ENCODE peak calls at places on chromosomes 11 and 22, in eight cellular contexts. One of them, this sample, is unnamed.

GRCh38 chr11:9753031-9753430 is 89.2 kb downstream of the SWAP70 start:
- DNase-seq in body of pancreas: no peak
- DNase-seq in PC-3: peak
- DNase-seq in OCI-LY7: no peak
- DNase-seq in NCI-H446: no peak
- DNase-seq in HepG2: peak
- DNase-seq in CD8-positive, alpha-beta memory T cell: no peak
- DNase-seq in posterior cingulate gyrus: no peak
- DNase-seq in this sample: no peak

GRCh38 chr11:10325398-10326079 is 20.7 kb downstream of the ADM start:
- DNase-seq in PC-3: peak
- DNase-seq in OCI-LY7: no peak
- DNase-seq in posterior cingulate gyrus: no peak
- DNase-seq in HepG2: no peak
- DNase-seq in body of pancreas: no peak
- DNase-seq in NCI-H446: no peak
- DNase-seq in CD8-positive, alpha-beta memory T cell: no peak
- DNase-seq in this sample: no peak

GRCh38 chr11:19606856-19607655 is 105.6 kb upstream of the NAV2 start:
- DNase-seq in posterior cingulate gyrus: no peak
- DNase-seq in body of pancreas: no peak
- DNase-seq in OCI-LY7: no peak
- DNase-seq in HepG2: no peak
- DNase-seq in CD8-positive, alpha-beta memory T cell: no peak
- DNase-seq in PC-3: no peak
- DNase-seq in NCI-H446: no peak
- DNase-seq in this sample: no peak

GRCh38 chr22:30097861-30098260 is 17.6 kb downstream of the HORMAD2 start:
- DNase-seq in HepG2: no peak
- DNase-seq in OCI-LY7: no peak
- DNase-seq in NCI-H446: no peak
- DNase-seq in PC-3: no peak
- DNase-seq in posterior cingulate gyrus: no peak
- DNase-seq in body of pancreas: no peak
- DNase-seq in CD8-positive, alpha-beta memory T cell: no peak
- DNase-seq in this sample: no peak

GRCh38 chr11:63762662-63763505 is 5.7 kb downstream of the ZFTA start:
- DNase-seq in posterior cingulate gyrus: peak
- DNase-seq in PC-3: peak
- DNase-seq in CD8-positive, alpha-beta memory T cell: no peak
- DNase-seq in NCI-H446: no peak
- DNase-seq in body of pancreas: peak
- DNase-seq in HepG2: no peak
- DNase-seq in OCI-LY7: no peak
- DNase-seq in this sample: no peak

GRCh38 chr11:102637731-102638130 is 12.6 kb upstream of the MMP20 start:
- DNase-seq in NCI-H446: no peak
- DNase-seq in CD8-positive, alpha-beta memory T cell: no peak
- DNase-seq in body of pancreas: no peak
- DNase-seq in PC-3: no peak
- DNase-seq in OCI-LY7: no peak
- DNase-seq in posterior cingulate gyrus: no peak
- DNase-seq in HepG2: no peak
- DNase-seq in this sample: no peak

GRCh38 chr22:41446639-41447434 is at the start of gene TOB2:
- DNase-seq in body of pancreas: peak
- DNase-seq in PC-3: peak
- DNase-seq in posterior cingulate gyrus: peak
- DNase-seq in NCI-H446: peak
- DNase-seq in CD8-positive, alpha-beta memory T cell: peak
- DNase-seq in HepG2: peak
- DNase-seq in OCI-LY7: peak
- DNase-seq in this sample: peak

GRCh38 chr22:22802346-22802970 is 85.2 kb upstream of the IGLL5 start:
- DNase-seq in HepG2: no peak
- DNase-seq in CD8-positive, alpha-beta memory T cell: no peak
- DNase-seq in posterior cingulate gyrus: no peak
- DNase-seq in PC-3: no peak
- DNase-seq in OCI-LY7: peak
- DNase-seq in body of pancreas: no peak
- DNase-seq in NCI-H446: no peak
- DNase-seq in this sample: no peak

GRCh38 chr11:83836883-83837654 is 550.9 kb upstream of the CCDC90B start:
- DNase-seq in CD8-positive, alpha-beta memory T cell: no peak
- DNase-seq in OCI-LY7: peak
- DNase-seq in NCI-H446: peak
- DNase-seq in HepG2: peak
- DNase-seq in body of pancreas: peak
- DNase-seq in PC-3: peak
- DNase-seq in posterior cingulate gyrus: peak
- DNase-seq in this sample: no peak

GRCh38 chr22:46084943-46085830 is 65.1 kb upstream of the PPARA start:
- DNase-seq in CD8-positive, alpha-beta memory T cell: no peak
- DNase-seq in HepG2: no peak
- DNase-seq in OCI-LY7: no peak
- DNase-seq in posterior cingulate gyrus: peak
- DNase-seq in body of pancreas: peak
- DNase-seq in PC-3: peak
- DNase-seq in NCI-H446: no peak
- DNase-seq in this sample: no peak

GRCh38 chr11:107493117-107493516 is 35.5 kb upstream of the CWF19L2 start:
- DNase-seq in body of pancreas: no peak
- DNase-seq in NCI-H446: no peak
- DNase-seq in OCI-LY7: no peak
- DNase-seq in HepG2: no peak
- DNase-seq in PC-3: peak
- DNase-seq in CD8-positive, alpha-beta memory T cell: no peak
- DNase-seq in posterior cingulate gyrus: no peak
- DNase-seq in this sample: no peak

GRCh38 chr11:125382211-125382807 is 113.8 kb downstream of the FEZ1 start:
- DNase-seq in NCI-H446: no peak
- DNase-seq in HepG2: no peak
- DNase-seq in PC-3: no peak
- DNase-seq in OCI-LY7: no peak
- DNase-seq in posterior cingulate gyrus: no peak
- DNase-seq in CD8-positive, alpha-beta memory T cell: no peak
- DNase-seq in body of pancreas: no peak
- DNase-seq in this sample: no peak

GRCh38 chr22:24146791-24147353 is 34.4 kb upstream of the SUSD2 start:
- DNase-seq in posterior cingulate gyrus: no peak
- DNase-seq in CD8-positive, alpha-beta memory T cell: no peak
- DNase-seq in OCI-LY7: no peak
- DNase-seq in body of pancreas: peak
- DNase-seq in HepG2: no peak
- DNase-seq in NCI-H446: no peak
- DNase-seq in PC-3: no peak
- DNase-seq in this sample: no peak

GRCh38 chr22:30922151-30922611 is 46.4 kb downstream of the MORC2 start:
- DNase-seq in PC-3: no peak
- DNase-seq in CD8-positive, alpha-beta memory T cell: peak
- DNase-seq in posterior cingulate gyrus: peak
- DNase-seq in OCI-LY7: peak
- DNase-seq in body of pancreas: peak
- DNase-seq in HepG2: no peak
- DNase-seq in NCI-H446: no peak
- DNase-seq in this sample: peak

GRCh38 chr11:64656797-64657196 is 65.8 kb downstream of the SLC22A12 start:
- DNase-seq in posterior cingulate gyrus: no peak
- DNase-seq in body of pancreas: no peak
- DNase-seq in NCI-H446: no peak
- DNase-seq in CD8-positive, alpha-beta memory T cell: no peak
- DNase-seq in OCI-LY7: no peak
- DNase-seq in PC-3: no peak
- DNase-seq in HepG2: peak
- DNase-seq in this sample: no peak

GRCh38 chr11:72789493-72790131 is 4.2 kb downstream of the STARD10 start:
- DNase-seq in CD8-positive, alpha-beta memory T cell: no peak
- DNase-seq in posterior cingulate gyrus: no peak
- DNase-seq in NCI-H446: no peak
- DNase-seq in HepG2: no peak
- DNase-seq in PC-3: peak
- DNase-seq in OCI-LY7: no peak
- DNase-seq in body of pancreas: no peak
- DNase-seq in this sample: no peak

GRCh38 chr11:65426839-65427690 is 4.5 kb downstream of the NEAT1 start:
- DNase-seq in body of pancreas: peak
- DNase-seq in posterior cingulate gyrus: peak
- DNase-seq in HepG2: no peak
- DNase-seq in PC-3: peak
- DNase-seq in NCI-H446: no peak
- DNase-seq in OCI-LY7: peak
- DNase-seq in CD8-positive, alpha-beta memory T cell: no peak
- DNase-seq in this sample: no peak

GRCh38 chr11:44600739-44601416 is 35.4 kb downstream of the CD82 start:
- DNase-seq in HepG2: no peak
- DNase-seq in NCI-H446: peak
- DNase-seq in CD8-positive, alpha-beta memory T cell: no peak
- DNase-seq in OCI-LY7: peak
- DNase-seq in body of pancreas: no peak
- DNase-seq in PC-3: no peak
- DNase-seq in posterior cingulate gyrus: no peak
- DNase-seq in this sample: no peak

GRCh38 chr11:63917685-63918523 is 940 bp upstream of the RCOR2 start:
- DNase-seq in posterior cingulate gyrus: peak
- DNase-seq in HepG2: peak
- DNase-seq in PC-3: peak
- DNase-seq in body of pancreas: peak
- DNase-seq in NCI-H446: peak
- DNase-seq in OCI-LY7: peak
- DNase-seq in CD8-positive, alpha-beta memory T cell: peak
- DNase-seq in this sample: peak

GRCh38 chr11:117005758-117006157 is 92.5 kb downstream of the SIK3 start:
- DNase-seq in body of pancreas: no peak
- DNase-seq in HepG2: no peak
- DNase-seq in OCI-LY7: no peak
- DNase-seq in PC-3: no peak
- DNase-seq in posterior cingulate gyrus: no peak
- DNase-seq in NCI-H446: no peak
- DNase-seq in CD8-positive, alpha-beta memory T cell: no peak
- DNase-seq in this sample: no peak

GRCh38 chr11:33500865-33501479 is 199.7 kb downstream of the C11orf91 start:
- DNase-seq in body of pancreas: no peak
- DNase-seq in HepG2: peak
- DNase-seq in OCI-LY7: no peak
- DNase-seq in CD8-positive, alpha-beta memory T cell: no peak
- DNase-seq in posterior cingulate gyrus: no peak
- DNase-seq in NCI-H446: no peak
- DNase-seq in PC-3: peak
- DNase-seq in this sample: no peak

GRCh38 chr22:20137671-20138416 is 6.2 kb downstream of the ZDHHC8 start:
- DNase-seq in body of pancreas: no peak
- DNase-seq in OCI-LY7: no peak
- DNase-seq in CD8-positive, alpha-beta memory T cell: no peak
- DNase-seq in posterior cingulate gyrus: no peak
- DNase-seq in HepG2: no peak
- DNase-seq in PC-3: no peak
- DNase-seq in NCI-H446: no peak
- DNase-seq in this sample: no peak

GRCh38 chr22:36733271-36733670 is 29.7 kb upstream of the CACNG2 start:
- DNase-seq in OCI-LY7: no peak
- DNase-seq in posterior cingulate gyrus: no peak
- DNase-seq in NCI-H446: no peak
- DNase-seq in CD8-positive, alpha-beta memory T cell: no peak
- DNase-seq in HepG2: no peak
- DNase-seq in PC-3: no peak
- DNase-seq in body of pancreas: no peak
- DNase-seq in this sample: no peak

GRCh38 chr11:71580057-71581003 is 2.3 kb downstream of the KRTAP5-11 start:
- DNase-seq in HepG2: peak
- DNase-seq in NCI-H446: peak
- DNase-seq in PC-3: peak
- DNase-seq in posterior cingulate gyrus: peak
- DNase-seq in OCI-LY7: peak
- DNase-seq in body of pancreas: peak
- DNase-seq in CD8-positive, alpha-beta memory T cell: no peak
- DNase-seq in this sample: no peak

GRCh38 chr11:60964801-60965200 is 6.7 kb upstream of the CD6 start:
- DNase-seq in CD8-positive, alpha-beta memory T cell: no peak
- DNase-seq in HepG2: no peak
- DNase-seq in posterior cingulate gyrus: no peak
- DNase-seq in PC-3: no peak
- DNase-seq in NCI-H446: no peak
- DNase-seq in body of pancreas: no peak
- DNase-seq in OCI-LY7: no peak
- DNase-seq in this sample: no peak

GRCh38 chr22:21605887-21606564 is 23.8 kb downstream of the YDJC start:
- DNase-seq in posterior cingulate gyrus: no peak
- DNase-seq in CD8-positive, alpha-beta memory T cell: no peak
- DNase-seq in HepG2: no peak
- DNase-seq in PC-3: no peak
- DNase-seq in NCI-H446: no peak
- DNase-seq in OCI-LY7: no peak
- DNase-seq in body of pancreas: no peak
- DNase-seq in this sample: no peak

GRCh38 chr11:10688401-10688800 is 5.2 kb downstream of the IRAG1 start:
- DNase-seq in OCI-LY7: no peak
- DNase-seq in body of pancreas: no peak
- DNase-seq in CD8-positive, alpha-beta memory T cell: no peak
- DNase-seq in HepG2: no peak
- DNase-seq in PC-3: peak
- DNase-seq in posterior cingulate gyrus: no peak
- DNase-seq in NCI-H446: no peak
- DNase-seq in this sample: no peak

GRCh38 chr11:78239781-78240180 is 51.1 kb downstream of the USP35 start:
- DNase-seq in body of pancreas: no peak
- DNase-seq in PC-3: no peak
- DNase-seq in posterior cingulate gyrus: no peak
- DNase-seq in CD8-positive, alpha-beta memory T cell: no peak
- DNase-seq in OCI-LY7: no peak
- DNase-seq in NCI-H446: no peak
- DNase-seq in HepG2: no peak
- DNase-seq in this sample: no peak

GRCh38 chr11:123578778-123579481 is 75.5 kb downstream of the SCN3B start:
- DNase-seq in body of pancreas: no peak
- DNase-seq in CD8-positive, alpha-beta memory T cell: no peak
- DNase-seq in posterior cingulate gyrus: no peak
- DNase-seq in NCI-H446: no peak
- DNase-seq in HepG2: no peak
- DNase-seq in PC-3: no peak
- DNase-seq in OCI-LY7: no peak
- DNase-seq in this sample: no peak

GRCh38 chr22:45286854-45287551 is 2.3 kb downstream of the UPK3A start:
- DNase-seq in OCI-LY7: no peak
- DNase-seq in body of pancreas: no peak
- DNase-seq in posterior cingulate gyrus: no peak
- DNase-seq in HepG2: peak
- DNase-seq in CD8-positive, alpha-beta memory T cell: no peak
- DNase-seq in NCI-H446: no peak
- DNase-seq in PC-3: no peak
- DNase-seq in this sample: no peak

GRCh38 chr22:45608763-45609180 is 62.9 kb upstream of the ATXN10 start:
- DNase-seq in PC-3: peak
- DNase-seq in posterior cingulate gyrus: no peak
- DNase-seq in body of pancreas: no peak
- DNase-seq in HepG2: no peak
- DNase-seq in OCI-LY7: no peak
- DNase-seq in NCI-H446: no peak
- DNase-seq in CD8-positive, alpha-beta memory T cell: no peak
- DNase-seq in this sample: no peak

GRCh38 chr11:28606930-28607329 is 498.7 kb downstream of the METTL15 start:
- DNase-seq in HepG2: no peak
- DNase-seq in posterior cingulate gyrus: no peak
- DNase-seq in OCI-LY7: no peak
- DNase-seq in body of pancreas: no peak
- DNase-seq in PC-3: peak
- DNase-seq in NCI-H446: no peak
- DNase-seq in CD8-positive, alpha-beta memory T cell: no peak
- DNase-seq in this sample: no peak

GRCh38 chr11:6719588-6719987 is 36.4 kb upstream of the MRPL17 start:
- DNase-seq in CD8-positive, alpha-beta memory T cell: no peak
- DNase-seq in body of pancreas: no peak
- DNase-seq in HepG2: no peak
- DNase-seq in PC-3: no peak
- DNase-seq in OCI-LY7: no peak
- DNase-seq in posterior cingulate gyrus: no peak
- DNase-seq in NCI-H446: no peak
- DNase-seq in this sample: no peak

GRCh38 chr11:798093-798713 is at the start of gene SLC25A22:
- DNase-seq in PC-3: peak
- DNase-seq in HepG2: peak
- DNase-seq in posterior cingulate gyrus: peak
- DNase-seq in CD8-positive, alpha-beta memory T cell: peak
- DNase-seq in NCI-H446: peak
- DNase-seq in OCI-LY7: peak
- DNase-seq in body of pancreas: peak
- DNase-seq in this sample: peak